ENCODE peak calls at places on chromosomes 2 and 18, in eight cellular contexts. H is adrenal gland, I is heart left ventricle, S is transverse colon, T is HCT116, W is A549, M is breast epithelium, Y is stomach. D is an unnamed sample.

GRCh38 chr18:11976882-11977281 is 4.4 kb upstream of the IMPA2 start:
- DNase-seq in H (no peak), I (no peak), S (no peak), T (no peak), W (peak), M (no peak), Y (no peak), D (no peak)

GRCh38 chr2:44668336-44668735 is 273.2 kb upstream of the SIX3 start:
- DNase-seq in H (no peak), I (no peak), S (no peak), T (peak), W (peak), M (no peak), Y (no peak), D (no peak)

GRCh38 chr2:232385660-232386489 is 7.3 kb downstream of the ALPP start:
- DNase-seq in H (no peak), I (peak), S (no peak), T (peak), W (peak), M (no peak), Y (no peak), D (no peak)

GRCh38 chr2:175004730-175004979 is 526 bp downstream of the CHN1 start:
- DNase-seq in H (peak), I (peak), S (no peak), T (no peak), W (no peak), M (no peak), Y (no peak), D (no peak)

GRCh38 chr18:64749884-64750283 is 601.0 kb upstream of the LINC00305 start:
- DNase-seq in H (no peak), I (no peak), S (no peak), T (no peak), W (no peak), M (no peak), Y (no peak), D (no peak)

GRCh38 chr2:131046580-131047274 is 46.5 kb downstream of the FAM168B start:
- DNase-seq in H (no peak), I (no peak), S (no peak), T (no peak), W (no peak), M (no peak), Y (peak), D (no peak)

GRCh38 chr18:43571078-43571689 is 293.9 kb upstream of the SYT4 start:
- DNase-seq in H (no peak), I (no peak), S (no peak), T (no peak), W (peak), M (no peak), Y (peak), D (no peak)

GRCh38 chr2:1855150-1855549 is 110.8 kb upstream of the PXDN start:
- DNase-seq in H (no peak), I (no peak), S (no peak), T (no peak), W (no peak), M (no peak), Y (no peak), D (no peak)

GRCh38 chr2:119252186-119253113 is 28.8 kb downstream of the STEAP3 start:
- DNase-seq in H (peak), I (no peak), S (no peak), T (peak), W (peak), M (peak), Y (no peak), D (peak)

GRCh38 chr18:80112623-80113248 is 3.7 kb downstream of the ADNP2 start:
- DNase-seq in H (no peak), I (no peak), S (no peak), T (no peak), W (no peak), M (no peak), Y (no peak), D (no peak)

GRCh38 chr2:88187927-88188326 is 17.8 kb downstream of the THNSL2 start:
- DNase-seq in H (no peak), I (no peak), S (no peak), T (no peak), W (peak), M (no peak), Y (no peak), D (peak)

GRCh38 chr2:85838181-85838580 is 50.6 kb downstream of the ST3GAL5 start:
- DNase-seq in H (no peak), I (no peak), S (no peak), T (no peak), W (peak), M (no peak), Y (no peak), D (no peak)

GRCh38 chr2:25169073-25169470 is 692 bp upstream of the POMC start:
- DNase-seq in H (no peak), I (no peak), S (no peak), T (no peak), W (no peak), M (no peak), Y (no peak), D (no peak)

GRCh38 chr2:76270356-76270755 is 559.6 kb upstream of the GCFC2 start:
- DNase-seq in H (no peak), I (no peak), S (no peak), T (no peak), W (no peak), M (no peak), Y (no peak), D (no peak)

GRCh38 chr18:42196651-42197050 is 241.6 kb downstream of the PIK3C3 start:
- DNase-seq in H (no peak), I (no peak), S (no peak), T (no peak), W (no peak), M (no peak), Y (no peak), D (no peak)

GRCh38 chr2:57990118-57990725 is 56.4 kb upstream of the VRK2 start:
- DNase-seq in H (no peak), I (no peak), S (no peak), T (no peak), W (no peak), M (no peak), Y (no peak), D (no peak)

GRCh38 chr2:96265349-96265839 is 403 bp downstream of the TMEM127 start:
- DNase-seq in H (peak), I (peak), S (peak), T (no peak), W (no peak), M (no peak), Y (peak), D (peak)

GRCh38 chr2:218975060-218975777 is 9.8 kb downstream of the FEV start:
- DNase-seq in H (no peak), I (no peak), S (peak), T (no peak), W (no peak), M (no peak), Y (no peak), D (no peak)

GRCh38 chr18:8124232-8125146 is 484.7 kb upstream of the RAB12 start:
- DNase-seq in H (no peak), I (no peak), S (no peak), T (no peak), W (no peak), M (no peak), Y (no peak), D (no peak)

GRCh38 chr2:161166538-161167409 is 6.5 kb downstream of the TANK start:
- DNase-seq in H (no peak), I (no peak), S (no peak), T (peak), W (no peak), M (no peak), Y (no peak), D (no peak)

GRCh38 chr2:180662555-180662954 is 317.9 kb upstream of the UBE2E3 start:
- DNase-seq in H (no peak), I (no peak), S (no peak), T (no peak), W (no peak), M (no peak), Y (no peak), D (no peak)

GRCh38 chr2:61175036-61175435 is 13.0 kb downstream of the C2orf74 start:
- DNase-seq in H (no peak), I (no peak), S (no peak), T (no peak), W (no peak), M (no peak), Y (no peak), D (no peak)

GRCh38 chr2:213086050-213086449 is 65.4 kb downstream of the IKZF2 start:
- DNase-seq in H (no peak), I (no peak), S (no peak), T (no peak), W (no peak), M (no peak), Y (no peak), D (no peak)

GRCh38 chr2:6341730-6342129 is 524.0 kb downstream of the CMPK2 start:
- DNase-seq in H (no peak), I (no peak), S (no peak), T (no peak), W (no peak), M (no peak), Y (no peak), D (no peak)

GRCh38 chr2:8614646-8615045 is 67.2 kb upstream of the ID2 start:
- DNase-seq in H (no peak), I (no peak), S (no peak), T (no peak), W (no peak), M (no peak), Y (no peak), D (no peak)

GRCh38 chr2:163690896-163691295 is 44.9 kb downstream of the FIGN start:
- DNase-seq in H (no peak), I (no peak), S (no peak), T (no peak), W (no peak), M (no peak), Y (no peak), D (no peak)

GRCh38 chr2:163692611-163693482 is 43.0 kb downstream of the FIGN start:
- DNase-seq in H (no peak), I (no peak), S (no peak), T (no peak), W (no peak), M (no peak), Y (no peak), D (no peak)

GRCh38 chr2:163687213-163687612 is 48.6 kb downstream of the FIGN start:
- DNase-seq in H (no peak), I (no peak), S (no peak), T (no peak), W (no peak), M (no peak), Y (no peak), D (no peak)

GRCh38 chr2:163693484-163693883 is 42.3 kb downstream of the FIGN start:
- DNase-seq in H (no peak), I (no peak), S (no peak), T (no peak), W (no peak), M (no peak), Y (no peak), D (no peak)

GRCh38 chr2:163692081-163692480 is 43.7 kb downstream of the FIGN start:
- DNase-seq in H (no peak), I (no peak), S (no peak), T (no peak), W (no peak), M (no peak), Y (no peak), D (no peak)
- TF ChIP-seq POLR2A in H (no peak), I (no peak), S (no peak), T (no peak), W (no peak), M (no peak), Y (no peak), D (no peak)

GRCh38 chr2:95071856-95072255 is 46.3 kb downstream of the MAL start:
- DNase-seq in H (no peak), I (no peak), S (no peak), T (no peak), W (no peak), M (no peak), Y (no peak), D (no peak)
- TF ChIP-seq POLR2A in H (no peak), I (no peak), S (no peak), T (no peak), W (no peak), M (no peak), Y (no peak), D (no peak)

GRCh38 chr2:98727369-98727749 is 3.6 kb downstream of the MGAT4A start:
- DNase-seq in H (no peak), I (no peak), S (no peak), T (no peak), W (no peak), M (no peak), Y (no peak), D (no peak)
- TF ChIP-seq POLR2A in H (no peak), I (no peak), S (no peak), T (no peak), W (no peak), M (no peak), Y (no peak), D (no peak)

DNA sequence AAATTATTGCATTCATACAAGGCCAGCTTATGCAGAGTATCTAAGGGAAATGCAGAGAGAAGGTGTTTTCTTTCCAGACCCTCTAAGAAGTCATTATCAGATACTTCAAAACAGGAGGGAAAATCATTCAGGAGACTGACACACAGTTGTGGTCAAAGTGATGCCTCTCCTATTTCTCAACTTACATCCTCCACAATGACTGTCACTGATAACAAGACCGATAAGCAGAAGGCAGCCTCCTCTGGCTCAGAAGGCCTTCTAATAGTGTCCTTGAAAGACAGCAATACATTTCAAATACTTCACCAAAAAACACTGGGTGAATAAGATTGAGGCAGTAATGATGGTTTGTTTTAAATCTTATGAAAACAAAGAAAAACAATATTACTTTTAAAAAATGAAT is 199.7 kb downstream of the PIEZO2 start:
- DNase-seq in H (no peak), I (no peak), S (no peak), T (no peak), W (no peak), M (no peak), Y (no peak), D (no peak)
- TF ChIP-seq POLR2A in H (no peak), I (no peak), S (no peak), T (no peak), W (no peak), M (no peak), Y (no peak), D (no peak)

GRCh38 chr2:27050996-27051901 is at the start of gene AGBL5:
- DNase-seq in H (peak), I (peak), S (peak), T (peak), W (peak), M (peak), Y (peak), D (peak)

GRCh38 chr2:27053321-27053720 is 1.9 kb downstream of the AGBL5 start:
- DNase-seq in H (no peak), I (no peak), S (no peak), T (no peak), W (no peak), M (no peak), Y (no peak), D (no peak)

GRCh38 chr2:27051902-27052645 is 606 bp downstream of the AGBL5 start:
- DNase-seq in H (peak), I (peak), S (peak), T (no peak), W (peak), M (no peak), Y (peak), D (no peak)

GRCh38 chr2:27049422-27050280 is 1.8 kb upstream of the AGBL5 start:
- DNase-seq in H (no peak), I (peak), S (peak), T (no peak), W (no peak), M (no peak), Y (no peak), D (peak)

DNA sequence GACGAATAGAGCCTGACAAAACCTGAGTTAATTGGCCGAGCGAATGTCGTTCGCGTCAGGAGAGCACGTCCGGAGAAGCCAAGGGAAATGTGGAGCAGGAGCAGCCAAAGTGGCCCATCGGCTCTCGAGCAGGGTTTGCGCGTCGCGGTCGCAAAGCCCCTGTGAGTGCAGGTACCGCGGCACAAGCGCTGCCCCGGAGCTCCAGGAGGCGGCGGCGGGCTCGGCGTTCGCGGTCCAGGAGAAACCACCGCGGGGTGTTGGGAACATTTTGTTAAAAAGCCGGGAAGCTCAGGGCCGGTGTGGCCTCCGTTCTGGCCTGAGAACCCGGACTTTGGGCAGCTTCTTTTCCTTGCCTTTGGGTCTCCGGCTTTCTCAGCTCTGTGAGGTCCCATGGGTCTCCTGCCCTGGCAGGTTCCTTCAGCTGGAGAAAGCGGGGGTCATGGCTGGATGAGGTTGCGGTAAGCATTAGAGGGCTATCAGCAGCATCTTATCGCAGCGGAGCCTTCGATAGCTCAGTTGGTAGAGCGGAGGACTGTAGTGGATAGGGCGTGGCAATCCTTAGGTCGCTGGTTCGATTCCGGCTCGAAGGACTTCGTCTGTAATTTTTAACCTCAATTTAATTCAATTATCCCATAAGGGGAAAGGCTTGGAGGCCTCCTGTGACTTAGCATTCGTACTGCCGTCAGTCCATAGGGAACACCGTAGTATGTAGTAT is 1.0 kb upstream of the AGBL5 start:
- DNase-seq in H (peak), I (peak), S (peak), T (peak), W (peak), M (peak), Y (peak), D (peak)
- TF ChIP-seq POLR2A in H (peak), I (no peak), S (no peak), T (peak), W (peak), M (no peak), Y (no peak), D (peak)

GRCh38 chr2:42102606-42103450 is 55.0 kb downstream of the PKDCC start:
- DNase-seq in H (peak), I (peak), S (peak), T (no peak), W (no peak), M (peak), Y (peak), D (no peak)
- TF ChIP-seq POLR2A in H (no peak), I (no peak), S (no peak), T (no peak), W (no peak), M (no peak), Y (no peak), D (no peak)

DNA sequence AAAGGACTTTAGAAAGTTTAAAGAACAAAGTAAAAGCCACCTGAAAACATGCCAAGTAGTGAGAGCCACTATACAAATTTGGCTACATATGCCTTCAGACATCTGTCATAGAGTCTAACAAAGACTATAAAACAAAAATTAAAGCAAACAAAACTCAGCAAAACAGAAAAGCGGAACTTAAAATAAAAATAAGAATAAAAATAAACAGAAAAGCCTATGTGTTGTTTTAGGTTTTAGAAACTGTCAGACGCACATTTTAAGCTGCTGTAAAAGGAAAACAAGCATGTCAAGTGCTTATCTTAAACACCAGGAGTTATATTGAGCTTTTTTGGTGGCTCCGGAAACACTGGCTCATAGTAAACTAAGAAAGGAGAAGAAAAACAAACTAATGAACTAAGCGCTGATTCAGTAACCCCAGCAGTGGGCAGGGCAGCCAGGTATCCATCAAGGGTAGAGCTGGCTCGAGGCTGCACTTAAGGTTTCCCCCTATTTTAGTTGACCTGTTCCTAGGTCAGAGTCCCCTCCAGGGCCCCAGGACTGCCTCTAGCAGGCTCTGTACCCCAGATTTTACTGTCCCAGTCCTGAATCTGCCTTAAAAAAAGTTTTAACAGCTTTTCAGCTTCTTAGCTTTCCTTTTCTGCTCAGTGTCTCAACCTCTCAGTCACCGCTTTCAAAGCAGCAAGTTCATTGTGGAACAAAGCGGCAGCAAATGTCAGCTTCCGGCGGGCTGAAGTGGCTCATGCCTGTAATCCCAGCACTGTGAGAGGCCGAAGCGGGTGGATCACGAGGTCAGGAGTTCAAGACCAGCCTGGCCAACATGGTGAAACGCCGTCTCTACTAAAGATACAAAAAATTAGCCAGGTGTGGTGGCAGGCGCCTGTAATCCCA is 15.3 kb upstream of the RMC1 start:
- DNase-seq in H (no peak), I (no peak), S (peak), T (no peak), W (no peak), M (no peak), Y (peak), D (no peak)
- TF ChIP-seq POLR2A in H (no peak), I (no peak), S (no peak), T (no peak), W (no peak), M (no peak), Y (no peak), D (no peak)

GRCh38 chr2:74458957-74459290 is 686 bp downstream of the WBP1 start:
- DNase-seq in H (no peak), I (no peak), S (no peak), T (no peak), W (no peak), M (no peak), Y (no peak), D (no peak)

GRCh38 chr2:74457129-74457548 is 1.1 kb upstream of the WBP1 start:
- DNase-seq in H (no peak), I (no peak), S (no peak), T (no peak), W (no peak), M (no peak), Y (no peak), D (no peak)

GRCh38 chr2:74458132-74458956 is at the start of gene WBP1:
- DNase-seq in H (peak), I (peak), S (peak), T (peak), W (peak), M (peak), Y (peak), D (peak)

GRCh38 chr2:74457549-74458131 is 598 bp upstream of the WBP1 start:
- DNase-seq in H (peak), I (peak), S (peak), T (no peak), W (peak), M (peak), Y (peak), D (no peak)

GRCh38 chr2:74454654-74455511 is at the start of gene INO80B:
- DNase-seq in H (peak), I (peak), S (peak), T (peak), W (peak), M (peak), Y (peak), D (peak)
- TF ChIP-seq POLR2A in H (peak), I (peak), S (no peak), T (peak), W (peak), M (no peak), Y (no peak), D (peak)